ENCODE peak calls at places on chromosomes 3 and 15, in ten cellular contexts. One of them, this sample, is unnamed.

GRCh38 chr3:50008931-50009330 is 69.0 kb downstream of the RBM6 start:
- DNase-seq in RKO: peak
- DNase-seq in heart left ventricle: no peak
- DNase-seq in HAP-1: no peak
- DNase-seq in fibroblast of pulmonary artery: peak
- DNase-seq in GM04504: no peak
- DNase-seq in psoas muscle: no peak
- DNase-seq in EH: peak
- DNase-seq in stimulated activated CD4-positive, alpha-beta T cell treated with anti-CD3 and anti-CD28 coated beads, Interleukin-12 subunit alpha, Interleukin-12 subunit beta, amount 100 ng/mL, for 4 hours: no peak
- DNase-seq in body of pancreas: no peak
- DNase-seq in this sample: no peak

GRCh38 chr15:100346866-100347512 is 5.2 kb upstream of the ADAMTS17 start:
- DNase-seq in EH: no peak
- DNase-seq in fibroblast of pulmonary artery: peak
- DNase-seq in body of pancreas: no peak
- DNase-seq in RKO: no peak
- DNase-seq in psoas muscle: no peak
- DNase-seq in heart left ventricle: no peak
- DNase-seq in stimulated activated CD4-positive, alpha-beta T cell treated with anti-CD3 and anti-CD28 coated beads, Interleukin-12 subunit alpha, Interleukin-12 subunit beta, amount 100 ng/mL, for 4 hours: no peak
- DNase-seq in GM04504: no peak
- DNase-seq in HAP-1: no peak
- DNase-seq in this sample: no peak

GRCh38 chr3:112761062-112761638 is 85.5 kb downstream of the CD200R1L start:
- DNase-seq in HAP-1: no peak
- DNase-seq in GM04504: no peak
- DNase-seq in body of pancreas: no peak
- DNase-seq in psoas muscle: no peak
- DNase-seq in stimulated activated CD4-positive, alpha-beta T cell treated with anti-CD3 and anti-CD28 coated beads, Interleukin-12 subunit alpha, Interleukin-12 subunit beta, amount 100 ng/mL, for 4 hours: no peak
- DNase-seq in EH: peak
- DNase-seq in heart left ventricle: no peak
- DNase-seq in fibroblast of pulmonary artery: peak
- DNase-seq in RKO: no peak
- DNase-seq in this sample: no peak

GRCh38 chr3:65858749-65859148 is 180.0 kb downstream of the MAGI1 start:
- DNase-seq in stimulated activated CD4-positive, alpha-beta T cell treated with anti-CD3 and anti-CD28 coated beads, Interleukin-12 subunit alpha, Interleukin-12 subunit beta, amount 100 ng/mL, for 4 hours: no peak
- DNase-seq in psoas muscle: no peak
- DNase-seq in fibroblast of pulmonary artery: no peak
- DNase-seq in RKO: no peak
- DNase-seq in GM04504: no peak
- DNase-seq in heart left ventricle: no peak
- DNase-seq in HAP-1: no peak
- DNase-seq in EH: no peak
- DNase-seq in body of pancreas: no peak
- DNase-seq in this sample: no peak

GRCh38 chr3:107988464-107989156 is 102.2 kb downstream of the CD47 start:
- DNase-seq in HAP-1: peak
- DNase-seq in EH: peak
- DNase-seq in fibroblast of pulmonary artery: peak
- DNase-seq in psoas muscle: peak
- DNase-seq in RKO: no peak
- DNase-seq in body of pancreas: peak
- DNase-seq in stimulated activated CD4-positive, alpha-beta T cell treated with anti-CD3 and anti-CD28 coated beads, Interleukin-12 subunit alpha, Interleukin-12 subunit beta, amount 100 ng/mL, for 4 hours: no peak
- DNase-seq in GM04504: no peak
- DNase-seq in heart left ventricle: peak
- DNase-seq in this sample: peak

GRCh38 chr15:73227433-73228056 is 141.2 kb downstream of the HCN4 start:
- DNase-seq in stimulated activated CD4-positive, alpha-beta T cell treated with anti-CD3 and anti-CD28 coated beads, Interleukin-12 subunit alpha, Interleukin-12 subunit beta, amount 100 ng/mL, for 4 hours: no peak
- DNase-seq in heart left ventricle: no peak
- DNase-seq in fibroblast of pulmonary artery: no peak
- DNase-seq in psoas muscle: no peak
- DNase-seq in body of pancreas: no peak
- DNase-seq in GM04504: no peak
- DNase-seq in EH: no peak
- DNase-seq in HAP-1: no peak
- DNase-seq in RKO: no peak
- DNase-seq in this sample: no peak

GRCh38 chr3:180913582-180914404 is 1.3 kb downstream of the FXR1 start:
- DNase-seq in GM04504: no peak
- DNase-seq in EH: peak
- DNase-seq in psoas muscle: no peak
- DNase-seq in fibroblast of pulmonary artery: peak
- DNase-seq in stimulated activated CD4-positive, alpha-beta T cell treated with anti-CD3 and anti-CD28 coated beads, Interleukin-12 subunit alpha, Interleukin-12 subunit beta, amount 100 ng/mL, for 4 hours: no peak
- DNase-seq in HAP-1: peak
- DNase-seq in RKO: peak
- DNase-seq in heart left ventricle: no peak
- DNase-seq in body of pancreas: no peak
- DNase-seq in this sample: no peak

GRCh38 chr3:44870375-44871061 is 3.9 kb upstream of the TGM4 start:
- DNase-seq in GM04504: no peak
- DNase-seq in RKO: no peak
- DNase-seq in body of pancreas: peak
- DNase-seq in fibroblast of pulmonary artery: no peak
- DNase-seq in psoas muscle: no peak
- DNase-seq in HAP-1: no peak
- DNase-seq in heart left ventricle: no peak
- DNase-seq in stimulated activated CD4-positive, alpha-beta T cell treated with anti-CD3 and anti-CD28 coated beads, Interleukin-12 subunit alpha, Interleukin-12 subunit beta, amount 100 ng/mL, for 4 hours: no peak
- DNase-seq in EH: no peak
- DNase-seq in this sample: peak

GRCh38 chr3:17412950-17413530 is 329.4 kb downstream of the TBC1D5 start:
- DNase-seq in GM04504: peak
- DNase-seq in RKO: peak
- DNase-seq in body of pancreas: no peak
- DNase-seq in HAP-1: peak
- DNase-seq in EH: peak
- DNase-seq in fibroblast of pulmonary artery: peak
- DNase-seq in psoas muscle: no peak
- DNase-seq in heart left ventricle: no peak
- DNase-seq in stimulated activated CD4-positive, alpha-beta T cell treated with anti-CD3 and anti-CD28 coated beads, Interleukin-12 subunit alpha, Interleukin-12 subunit beta, amount 100 ng/mL, for 4 hours: no peak
- DNase-seq in this sample: no peak

GRCh38 chr3:171797873-171798272 is 12.4 kb downstream of the PLD1 start:
- DNase-seq in heart left ventricle: no peak
- DNase-seq in body of pancreas: no peak
- DNase-seq in psoas muscle: no peak
- DNase-seq in GM04504: no peak
- DNase-seq in stimulated activated CD4-positive, alpha-beta T cell treated with anti-CD3 and anti-CD28 coated beads, Interleukin-12 subunit alpha, Interleukin-12 subunit beta, amount 100 ng/mL, for 4 hours: no peak
- DNase-seq in RKO: no peak
- DNase-seq in HAP-1: no peak
- DNase-seq in EH: no peak
- DNase-seq in fibroblast of pulmonary artery: no peak
- DNase-seq in this sample: no peak

GRCh38 chr15:56042982-56043980 is 49.9 kb upstream of the NEDD4 start:
- DNase-seq in stimulated activated CD4-positive, alpha-beta T cell treated with anti-CD3 and anti-CD28 coated beads, Interleukin-12 subunit alpha, Interleukin-12 subunit beta, amount 100 ng/mL, for 4 hours: no peak
- DNase-seq in EH: no peak
- DNase-seq in heart left ventricle: no peak
- DNase-seq in HAP-1: no peak
- DNase-seq in GM04504: no peak
- DNase-seq in body of pancreas: no peak
- DNase-seq in RKO: no peak
- DNase-seq in psoas muscle: no peak
- DNase-seq in fibroblast of pulmonary artery: no peak
- DNase-seq in this sample: no peak

GRCh38 chr15:67823371-67824156 is 1.7 kb upstream of the SKOR1 start:
- DNase-seq in psoas muscle: peak
- DNase-seq in GM04504: no peak
- DNase-seq in heart left ventricle: no peak
- DNase-seq in EH: no peak
- DNase-seq in stimulated activated CD4-positive, alpha-beta T cell treated with anti-CD3 and anti-CD28 coated beads, Interleukin-12 subunit alpha, Interleukin-12 subunit beta, amount 100 ng/mL, for 4 hours: no peak
- DNase-seq in RKO: peak
- DNase-seq in body of pancreas: no peak
- DNase-seq in fibroblast of pulmonary artery: no peak
- DNase-seq in HAP-1: no peak
- DNase-seq in this sample: no peak

GRCh38 chr15:94655249-94655648 is 423.9 kb downstream of the MCTP2 start:
- DNase-seq in GM04504: no peak
- DNase-seq in EH: no peak
- DNase-seq in stimulated activated CD4-positive, alpha-beta T cell treated with anti-CD3 and anti-CD28 coated beads, Interleukin-12 subunit alpha, Interleukin-12 subunit beta, amount 100 ng/mL, for 4 hours: no peak
- DNase-seq in psoas muscle: no peak
- DNase-seq in body of pancreas: no peak
- DNase-seq in fibroblast of pulmonary artery: no peak
- DNase-seq in HAP-1: no peak
- DNase-seq in heart left ventricle: no peak
- DNase-seq in RKO: no peak
- DNase-seq in this sample: no peak

GRCh38 chr3:13308406-13308805 is 111.7 kb downstream of the NUP210 start:
- DNase-seq in RKO: peak
- DNase-seq in body of pancreas: peak
- DNase-seq in HAP-1: peak
- DNase-seq in psoas muscle: peak
- DNase-seq in GM04504: no peak
- DNase-seq in fibroblast of pulmonary artery: peak
- DNase-seq in EH: peak
- DNase-seq in stimulated activated CD4-positive, alpha-beta T cell treated with anti-CD3 and anti-CD28 coated beads, Interleukin-12 subunit alpha, Interleukin-12 subunit beta, amount 100 ng/mL, for 4 hours: peak
- DNase-seq in heart left ventricle: no peak
- DNase-seq in this sample: peak

GRCh38 chr15:32838820-32839219 is 121.0 kb downstream of the GREM1 start:
- DNase-seq in GM04504: peak
- DNase-seq in stimulated activated CD4-positive, alpha-beta T cell treated with anti-CD3 and anti-CD28 coated beads, Interleukin-12 subunit alpha, Interleukin-12 subunit beta, amount 100 ng/mL, for 4 hours: no peak
- DNase-seq in heart left ventricle: no peak
- DNase-seq in body of pancreas: peak
- DNase-seq in EH: peak
- DNase-seq in psoas muscle: peak
- DNase-seq in RKO: peak
- DNase-seq in HAP-1: no peak
- DNase-seq in fibroblast of pulmonary artery: peak
- DNase-seq in this sample: no peak

GRCh38 chr3:127183931-127184869 is 8.7 kb upstream of the PRR23E start:
- DNase-seq in HAP-1: no peak
- DNase-seq in RKO: no peak
- DNase-seq in EH: no peak
- DNase-seq in GM04504: no peak
- DNase-seq in heart left ventricle: no peak
- DNase-seq in stimulated activated CD4-positive, alpha-beta T cell treated with anti-CD3 and anti-CD28 coated beads, Interleukin-12 subunit alpha, Interleukin-12 subunit beta, amount 100 ng/mL, for 4 hours: no peak
- DNase-seq in fibroblast of pulmonary artery: no peak
- DNase-seq in psoas muscle: no peak
- DNase-seq in body of pancreas: no peak
- DNase-seq in this sample: no peak

GRCh38 chr3:159032311-159032710 is 230.5 kb downstream of the MFSD1 start:
- DNase-seq in EH: peak
- DNase-seq in GM04504: no peak
- DNase-seq in body of pancreas: no peak
- DNase-seq in HAP-1: no peak
- DNase-seq in heart left ventricle: no peak
- DNase-seq in psoas muscle: no peak
- DNase-seq in RKO: peak
- DNase-seq in fibroblast of pulmonary artery: no peak
- DNase-seq in stimulated activated CD4-positive, alpha-beta T cell treated with anti-CD3 and anti-CD28 coated beads, Interleukin-12 subunit alpha, Interleukin-12 subunit beta, amount 100 ng/mL, for 4 hours: no peak
- DNase-seq in this sample: no peak

GRCh38 chr3:106813742-106814141 is 563.5 kb upstream of the CCDC54 start:
- DNase-seq in EH: no peak
- DNase-seq in stimulated activated CD4-positive, alpha-beta T cell treated with anti-CD3 and anti-CD28 coated beads, Interleukin-12 subunit alpha, Interleukin-12 subunit beta, amount 100 ng/mL, for 4 hours: no peak
- DNase-seq in psoas muscle: no peak
- DNase-seq in RKO: no peak
- DNase-seq in heart left ventricle: no peak
- DNase-seq in fibroblast of pulmonary artery: peak
- DNase-seq in GM04504: no peak
- DNase-seq in body of pancreas: peak
- DNase-seq in HAP-1: no peak
- DNase-seq in this sample: no peak

GRCh38 chr3:126948980-126949535 is 33.9 kb upstream of the PLXNA1 start:
- DNase-seq in GM04504: no peak
- DNase-seq in EH: no peak
- DNase-seq in fibroblast of pulmonary artery: no peak
- DNase-seq in psoas muscle: peak
- DNase-seq in heart left ventricle: no peak
- DNase-seq in stimulated activated CD4-positive, alpha-beta T cell treated with anti-CD3 and anti-CD28 coated beads, Interleukin-12 subunit alpha, Interleukin-12 subunit beta, amount 100 ng/mL, for 4 hours: no peak
- DNase-seq in HAP-1: no peak
- DNase-seq in RKO: no peak
- DNase-seq in body of pancreas: no peak
- DNase-seq in this sample: no peak

GRCh38 chr3:11642455-11643162 is 1.1 kb downstream of the VGLL4 start:
- DNase-seq in psoas muscle: peak
- DNase-seq in body of pancreas: peak
- DNase-seq in RKO: peak
- DNase-seq in heart left ventricle: peak
- DNase-seq in fibroblast of pulmonary artery: peak
- DNase-seq in HAP-1: peak
- DNase-seq in stimulated activated CD4-positive, alpha-beta T cell treated with anti-CD3 and anti-CD28 coated beads, Interleukin-12 subunit alpha, Interleukin-12 subunit beta, amount 100 ng/mL, for 4 hours: peak
- DNase-seq in EH: peak
- DNase-seq in GM04504: peak
- DNase-seq in this sample: peak

GRCh38 chr15:39787479-39787878 is 4.8 kb upstream of the FSIP1 start:
- DNase-seq in RKO: no peak
- DNase-seq in EH: no peak
- DNase-seq in stimulated activated CD4-positive, alpha-beta T cell treated with anti-CD3 and anti-CD28 coated beads, Interleukin-12 subunit alpha, Interleukin-12 subunit beta, amount 100 ng/mL, for 4 hours: no peak
- DNase-seq in fibroblast of pulmonary artery: no peak
- DNase-seq in psoas muscle: no peak
- DNase-seq in HAP-1: no peak
- DNase-seq in GM04504: no peak
- DNase-seq in heart left ventricle: no peak
- DNase-seq in body of pancreas: no peak
- DNase-seq in this sample: no peak

GRCh38 chr3:119194237-119195150 is 21.1 kb downstream of the UPK1B start:
- DNase-seq in GM04504: no peak
- DNase-seq in heart left ventricle: no peak
- DNase-seq in stimulated activated CD4-positive, alpha-beta T cell treated with anti-CD3 and anti-CD28 coated beads, Interleukin-12 subunit alpha, Interleukin-12 subunit beta, amount 100 ng/mL, for 4 hours: no peak
- DNase-seq in EH: peak
- DNase-seq in fibroblast of pulmonary artery: peak
- DNase-seq in HAP-1: no peak
- DNase-seq in RKO: no peak
- DNase-seq in body of pancreas: no peak
- DNase-seq in psoas muscle: no peak
- DNase-seq in this sample: no peak

This sample was measured in transverse colon.